ENCODE peak calls at places on chromosomes 7 and 10, in six cellular contexts. X is suprapubic skin, D is HL-60, A is vagina, V is tibial nerve, M is A549. N is an unnamed sample.

GRCh38 chr7:102287082-102287464 is 405 bp downstream of the SH2B2 start:
- DNase-seq in D (no peak), V (no peak), X (no peak), A (no peak), M (no peak), N (no peak)

GRCh38 chr10:59622320-59622901 is 87.2 kb downstream of the SLC16A9 start:
- DNase-seq in M (peak), X (no peak), A (no peak), D (peak), V (no peak), N (peak)

GRCh38 chr10:89466599-89467035 is 52.2 kb downstream of the IFIT5 start:
- DNase-seq in A (no peak), M (no peak), D (no peak), X (no peak), V (no peak), N (peak)

GRCh38 chr7:143884978-143885559 is 16.9 kb downstream of the TCAF1 start:
- DNase-seq in A (no peak), X (no peak), M (no peak), D (no peak), V (no peak), N (peak)

GRCh38 chr10:93999401-93999851 is 5.7 kb downstream of the PLCE1 start:
- DNase-seq in V (peak), A (no peak), X (no peak), D (no peak), M (no peak), N (peak)

GRCh38 chr10:11517150-11517549 is 94.3 kb downstream of the USP6NL start:
- DNase-seq in X (no peak), D (no peak), V (no peak), A (no peak), M (no peak), N (no peak)

GRCh38 chr7:26515462-26515861 is 223.8 kb downstream of the SNX10 start:
- DNase-seq in A (no peak), M (no peak), D (no peak), V (no peak), X (no peak), N (no peak)

GRCh38 chr7:2159176-2159520 is 73.6 kb downstream of the MAD1L1 start:
- DNase-seq in D (no peak), A (no peak), V (no peak), M (no peak), X (peak), N (no peak)

GRCh38 chr7:2249744-2250323 is 7.8 kb downstream of the NUDT1 start:
- DNase-seq in D (no peak), A (no peak), M (no peak), X (no peak), V (no peak), N (no peak)

DNA sequence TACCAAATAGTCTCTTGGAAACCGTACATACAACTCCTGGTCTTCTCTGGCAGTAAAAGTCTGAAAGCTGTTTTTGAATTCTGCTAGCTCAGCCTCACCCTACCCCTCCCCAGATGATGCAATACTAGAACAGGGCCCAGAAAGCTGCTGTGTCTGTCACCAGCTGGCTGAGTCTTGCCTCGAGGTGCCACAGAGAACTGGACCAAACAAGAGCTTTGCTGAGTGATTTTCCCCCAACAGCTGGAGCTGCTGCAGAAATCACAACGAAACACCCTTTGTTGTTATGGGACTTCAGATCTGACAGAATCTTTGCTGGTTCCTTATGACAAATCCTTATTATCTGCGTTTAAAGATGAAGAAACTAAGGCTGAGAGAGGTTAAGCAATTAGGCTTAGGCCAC is 134.1 kb downstream of the SPAG6 start:
- DNase-seq in X (no peak), A (peak), M (no peak), D (no peak), V (no peak), N (peak)
- TF ChIP-seq CTCF in X (no peak), A (no peak), M (no peak), D (no peak), V (no peak), N (no peak)

GRCh38 chr7:64884085-64884912 is 18.8 kb upstream of the ZNF273 start:
- DNase-seq in A (peak), D (no peak), X (peak), M (no peak), V (no peak), N (no peak)

GRCh38 chr7:64881461-64882287 is 21.4 kb upstream of the ZNF273 start:
- DNase-seq in A (peak), D (no peak), X (peak), M (no peak), V (no peak), N (no peak)

GRCh38 chr7:64882341-64883112 is 20.5 kb upstream of the ZNF273 start:
- DNase-seq in X (peak), D (no peak), A (peak), M (no peak), V (peak), N (peak)

GRCh38 chr7:64884913-64885370 is 18.1 kb upstream of the ZNF273 start:
- DNase-seq in M (no peak), D (no peak), X (no peak), V (no peak), A (peak), N (no peak)

GRCh38 chr7:64883113-64883905 is 19.8 kb upstream of the ZNF273 start:
- DNase-seq in V (no peak), A (peak), X (peak), D (no peak), M (no peak), N (no peak)
- H3K4me3 ChIP-seq in V (peak), A (peak), X (peak), D (no peak), M (no peak), N (peak)

GRCh38 chr10:96322275-96322674 is 18.0 kb downstream of the DNTT start:
- DNase-seq in X (no peak), V (no peak), M (no peak), A (no peak), D (no peak), N (no peak)

GRCh38 chr10:96324447-96324846 is 20.2 kb downstream of the DNTT start:
- DNase-seq in X (no peak), A (no peak), V (no peak), D (no peak), M (no peak), N (no peak)

GRCh38 chr10:96319754-96320514 is 15.7 kb downstream of the DNTT start:
- DNase-seq in D (no peak), M (no peak), A (no peak), X (no peak), V (no peak), N (no peak)

GRCh38 chr10:96325719-96326373 is 21.6 kb downstream of the DNTT start:
- DNase-seq in M (no peak), X (no peak), V (no peak), A (no peak), D (no peak), N (no peak)

DNA sequence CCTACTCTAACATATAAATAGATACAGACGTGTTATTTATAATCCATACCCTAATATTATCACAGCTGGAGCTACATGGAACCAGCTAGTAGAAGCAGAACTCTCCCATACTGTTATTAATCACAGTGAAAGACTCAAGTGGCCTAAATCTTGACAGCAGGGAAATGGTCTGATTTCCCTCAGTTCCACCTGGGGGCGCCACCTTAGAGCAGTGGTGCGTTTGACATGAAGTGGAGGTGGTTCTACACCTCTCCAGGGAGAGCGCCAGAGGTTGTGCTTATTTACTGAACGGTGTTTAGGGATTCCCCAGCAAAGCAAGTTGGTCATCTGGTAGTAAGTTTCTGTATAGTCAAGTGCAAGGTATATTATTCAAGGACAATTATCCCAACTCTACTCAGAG is 17.6 kb downstream of the DNTT start:
- DNase-seq in M (no peak), A (no peak), D (no peak), V (no peak), X (no peak), N (no peak)
- TF ChIP-seq CTCF in M (no peak), A (no peak), D (no peak), V (no peak), X (no peak), N (no peak)

GRCh38 chr10:117734626-117735405 is 192.3 kb downstream of the EMX2 start:
- DNase-seq in X (no peak), A (peak), D (no peak), M (no peak), V (no peak), N (no peak)
- H3K4me3 ChIP-seq in X (no peak), A (no peak), D (no peak), M (no peak), V (no peak), N (no peak)

DNA sequence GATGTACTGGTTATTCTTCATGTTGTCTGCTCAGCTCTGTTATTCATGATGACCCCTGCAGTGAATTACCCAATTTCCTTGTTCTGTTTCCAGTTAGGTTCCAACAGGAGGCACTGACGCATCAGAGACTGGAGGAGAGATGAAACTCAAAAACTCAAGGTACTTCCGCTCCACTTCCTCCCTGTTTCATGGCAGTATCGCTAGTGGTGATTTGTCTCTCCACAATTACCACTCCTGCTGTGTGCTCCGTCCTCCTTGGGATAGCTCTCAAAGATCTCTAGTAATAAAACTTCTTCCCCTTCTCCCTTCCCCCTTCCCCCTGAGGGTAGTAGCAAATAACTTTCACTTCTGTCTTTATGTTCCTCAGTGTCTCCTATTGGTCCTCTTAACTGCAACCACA is 107.4 kb upstream of the ABCB5 start:
- DNase-seq in X (no peak), V (no peak), D (peak), M (no peak), A (no peak), N (no peak)
- TF ChIP-seq CTCF in X (no peak), V (no peak), D (no peak), M (no peak), A (no peak), N (no peak)

DNA sequence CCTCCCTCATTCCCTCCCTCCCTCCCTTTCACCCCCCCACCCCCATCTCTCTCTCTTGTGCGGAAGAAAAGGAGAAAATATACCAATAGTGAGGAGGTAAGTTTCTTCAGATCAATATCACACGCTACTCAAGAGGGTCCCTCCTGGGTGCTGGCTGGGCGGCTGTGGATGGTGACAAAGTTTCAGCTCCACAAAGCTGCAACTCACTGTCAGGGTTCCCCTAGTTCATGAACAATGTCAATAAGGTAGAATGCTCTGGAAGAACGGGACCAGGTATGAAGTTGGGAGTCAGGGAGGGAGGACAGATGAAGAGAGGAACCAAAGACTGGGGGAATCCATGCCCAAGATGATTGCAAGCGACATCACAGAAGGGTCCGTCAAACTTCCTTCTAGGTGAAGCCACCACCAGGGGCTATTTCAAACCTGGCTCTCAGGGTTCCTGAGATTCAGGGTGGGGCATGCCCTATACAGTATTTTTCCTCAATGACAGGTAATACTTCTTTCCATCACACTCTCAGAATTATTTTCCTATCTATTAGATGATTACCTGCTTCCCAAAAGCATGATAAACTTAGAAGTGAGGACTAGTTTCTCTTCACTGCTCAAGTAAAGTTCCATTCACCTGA is 1.4 kb upstream of the PDE1C start:
- DNase-seq in D (no peak), V (no peak), X (no peak), M (no peak), A (peak), N (no peak)
- H3K4me3 ChIP-seq in D (no peak), V (peak), X (peak), M (peak), A (peak), N (peak)

DNA sequence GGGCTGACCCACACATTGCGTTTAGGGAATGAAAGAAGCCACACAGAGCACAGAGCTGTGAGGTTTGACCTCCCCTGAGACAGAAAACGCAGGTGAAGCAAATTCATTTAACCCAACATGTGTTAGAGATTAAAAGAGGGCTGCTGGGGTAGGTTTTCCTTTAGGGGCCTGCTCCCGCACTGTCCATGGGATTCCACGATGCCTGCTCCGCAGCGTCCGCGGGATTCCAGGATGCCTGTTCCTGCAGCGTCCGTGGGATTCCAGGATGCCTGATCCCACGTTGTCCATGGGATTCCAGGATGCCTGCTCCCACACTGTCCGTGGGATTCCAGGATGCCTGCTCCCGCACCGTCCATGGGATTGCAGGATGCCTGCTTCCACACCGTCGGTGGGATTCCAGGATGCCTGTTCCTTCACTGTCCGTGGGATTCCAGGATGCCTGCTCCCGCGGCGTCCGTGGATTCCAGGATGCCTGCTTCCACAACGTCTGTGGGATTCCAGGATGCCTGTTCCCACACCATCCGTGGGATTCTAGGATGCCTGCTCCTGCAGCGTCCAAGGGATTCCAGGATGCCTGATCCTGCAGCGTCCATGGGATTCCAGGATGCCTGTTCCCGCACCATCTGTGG is 78.7 kb downstream of the VIPR2 start:
- DNase-seq in X (peak), V (no peak), A (peak), D (no peak), M (no peak), N (no peak)
- TF ChIP-seq CTCF in X (no peak), V (no peak), A (no peak), D (no peak), M (no peak), N (no peak)

GRCh38 chr7:123599766-123600165 is 1.9 kb upstream of the ASB15 start:
- DNase-seq in V (no peak), M (no peak), X (no peak), A (no peak), D (no peak), N (no peak)
- H3K4me3 ChIP-seq in V (no peak), M (no peak), X (no peak), A (no peak), D (no peak), N (no peak)

GRCh38 chr7:129655801-129656200 is 44.3 kb downstream of the NRF1 start:
- DNase-seq in D (no peak), V (no peak), M (no peak), A (no peak), X (no peak), N (no peak)
- TF ChIP-seq CTCF in D (no peak), V (no peak), M (no peak), A (no peak), X (no peak), N (no peak)

DNA sequence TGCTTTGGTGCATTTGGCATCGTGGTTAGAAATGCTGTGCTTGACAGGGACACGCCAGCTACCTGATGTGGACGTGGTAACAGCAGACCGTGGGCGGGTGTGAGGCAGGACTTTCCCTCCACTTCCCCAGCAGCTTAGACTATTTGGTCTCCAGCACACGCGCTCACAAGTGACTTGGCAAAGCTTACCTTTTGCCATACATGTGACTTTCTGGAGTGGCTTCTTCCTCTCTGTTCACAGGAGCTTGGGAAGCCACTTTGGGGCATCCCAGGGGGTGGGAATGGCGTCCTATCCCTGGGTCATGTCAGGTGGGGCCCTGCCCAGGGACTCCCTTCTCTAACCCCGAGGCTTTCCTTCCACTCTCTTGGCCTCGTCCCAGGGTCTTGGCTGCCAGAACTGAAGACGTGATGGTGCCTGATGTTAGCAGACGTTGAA is 228.7 kb upstream of the KLF6 start:
- DNase-seq in A (no peak), V (no peak), X (no peak), D (no peak), M (no peak), N (no peak)
- H3K4me3 ChIP-seq in A (no peak), V (no peak), X (no peak), D (no peak), M (no peak), N (no peak)